ENCODE peak calls at places on chromosomes 6 and 20, in ten cellular contexts. L is AG08395; A is stimulated activated CD4-positive, alpha-beta T cell treated with anti-CD3 and anti-CD28 coated beads, Interleukin-4, amount 100 ng/mL, for 1 hour; N is AG09309; S is NCI-H1417; B is H54; G is mucosa of gallbladder; F is NCI-H1105; R is psoas muscle; W is 8988T. D is an unnamed sample.

GRCh38 chr6:157668690-157669089 is 154.4 kb upstream of the SNX9 start:
- DNase-seq in R (no peak), B (no peak), G (no peak), F (no peak), W (no peak), N (no peak), A (no peak), L (no peak), S (no peak), D (no peak)

GRCh38 chr20:14711681-14712080 is 374.3 kb upstream of the FLRT3 start:
- DNase-seq in F (no peak), B (no peak), G (no peak), L (no peak), W (no peak), S (no peak), A (no peak), N (no peak), R (no peak), D (no peak)

GRCh38 chr6:111175135-111175534 is 87.8 kb downstream of the SLC16A10 start:
- DNase-seq in A (no peak), S (no peak), R (no peak), N (no peak), W (no peak), G (no peak), F (no peak), L (no peak), B (no peak), D (no peak)

GRCh38 chr6:12163744-12164507 is 126.2 kb upstream of the EDN1 start:
- DNase-seq in F (no peak), G (no peak), N (no peak), B (no peak), A (no peak), W (no peak), S (no peak), L (no peak), R (no peak), D (no peak)

GRCh38 chr6:66896415-66896814 is 1189.4 kb upstream of the EYS start:
- DNase-seq in N (no peak), G (no peak), R (no peak), L (no peak), A (no peak), B (no peak), W (no peak), S (no peak), F (no peak), D (peak)

GRCh38 chr20:44264287-44264686 is 17.2 kb downstream of the GDAP1L1 start:
- DNase-seq in A (no peak), F (no peak), B (no peak), R (no peak), S (no peak), N (no peak), G (no peak), L (no peak), W (no peak), D (no peak)

GRCh38 chr6:84976516-84977420 is 212.4 kb upstream of the TBX18 start:
- DNase-seq in F (no peak), N (no peak), R (no peak), A (no peak), G (no peak), W (no peak), B (no peak), S (no peak), L (no peak), D (no peak)

GRCh38 chr6:128337619-128338018 is 182.8 kb downstream of the PTPRK start:
- DNase-seq in G (no peak), W (no peak), B (no peak), L (no peak), F (no peak), S (no peak), N (no peak), R (no peak), A (no peak), D (no peak)

GRCh38 chr6:85360794-85361642 is 88.9 kb upstream of the NT5E start:
- DNase-seq in N (peak), F (no peak), A (no peak), S (no peak), W (no peak), L (peak), G (peak), R (no peak), B (peak), D (peak)

GRCh38 chr20:37162674-37163073 is 16.5 kb upstream of the RPN2 start:
- DNase-seq in W (no peak), R (no peak), A (no peak), N (no peak), S (no peak), L (no peak), G (no peak), B (no peak), F (no peak), D (no peak)

GRCh38 chr20:32482251-32483220 is 102.6 kb downstream of the NOL4L start:
- DNase-seq in B (no peak), W (peak), F (no peak), R (peak), N (no peak), S (peak), A (peak), L (peak), G (no peak), D (no peak)